ENCODE peak calls at places on chromosome 17, in ten cellular contexts. A is astrocyte of the spinal cord, H is adrenal gland, L is uterus, R is cardiac muscle cell, T is aorta, P is IMR-90, B is lung, E is breast epithelium, V is right cardiac atrium. G is an unnamed sample.

GRCh38 chr17:63402808-63403207 is 43.3 kb downstream of the CYB561 start:
- DNase-seq in R (peak), A (peak), T (no peak), H (no peak), E (no peak), B (no peak), P (peak), L (no peak), V (no peak), G (no peak)

GRCh38 chr17:66405836-66406679 is 103.6 kb downstream of the PRKCA start:
- DNase-seq in T (no peak), V (no peak), L (no peak), P (no peak), E (no peak), B (no peak), A (no peak), R (no peak), H (no peak), G (no peak)

GRCh38 chr17:48555616-48556533 is 11.0 kb upstream of the HOXB2 start:
- DNase-seq in P (peak), A (peak), B (no peak), E (no peak), V (no peak), T (no peak), H (peak), L (no peak), R (peak), G (no peak)

GRCh38 chr17:81558941-81559806 is 7.0 kb upstream of the FAAP100 start:
- DNase-seq in R (no peak), L (no peak), B (no peak), A (no peak), T (no peak), E (no peak), V (peak), P (no peak), H (no peak), G (no peak)

GRCh38 chr17:81403671-81404534 is 8.6 kb downstream of the BAHCC1 start:
- DNase-seq in B (no peak), V (peak), E (no peak), A (no peak), L (peak), P (no peak), H (no peak), R (no peak), T (peak), G (no peak)

GRCh38 chr17:32970281-32970680 is 21.4 kb upstream of the SPACA3 start:
- DNase-seq in E (no peak), A (no peak), B (no peak), P (no peak), V (no peak), T (no peak), L (peak), H (no peak), R (peak), G (no peak)

GRCh38 chr17:48429638-48430586 is at the start of gene SKAP1:
- DNase-seq in A (no peak), H (no peak), T (peak), P (no peak), E (no peak), B (no peak), R (no peak), V (peak), L (no peak), G (no peak)

GRCh38 chr17:15917439-15918027 is 27.4 kb upstream of the ADORA2B start:
- DNase-seq in H (no peak), T (no peak), V (no peak), R (peak), B (no peak), P (no peak), L (no peak), E (no peak), A (no peak), G (no peak)

GRCh38 chr17:42675348-42675983 is 1.3 kb downstream of the PLEKHH3 start:
- DNase-seq in T (no peak), L (no peak), R (no peak), P (no peak), A (no peak), V (peak), E (no peak), B (no peak), H (no peak), G (no peak)

GRCh38 chr17:67500261-67500660 is 123.2 kb downstream of the PITPNC1 start:
- DNase-seq in E (no peak), H (no peak), B (no peak), L (no peak), A (no peak), P (peak), R (no peak), V (no peak), T (no peak), G (no peak)

GRCh38 chr17:49148171-49148570 is 15.6 kb downstream of the B4GALNT2 start:
- DNase-seq in H (no peak), P (no peak), B (no peak), V (no peak), E (no peak), R (no peak), L (no peak), T (no peak), A (peak), G (no peak)

GRCh38 chr17:40727447-40728231 is 24.1 kb upstream of the KRT24 start:
- DNase-seq in A (peak), P (peak), T (no peak), B (no peak), R (peak), L (no peak), E (no peak), V (no peak), H (no peak), G (no peak)

GRCh38 chr17:38728290-38728831 is 1.8 kb upstream of the CISD3 start:
- DNase-seq in L (no peak), H (no peak), E (no peak), A (no peak), V (peak), B (no peak), R (no peak), T (no peak), P (no peak), G (no peak)

GRCh38 chr17:61376931-61377838 is 22.5 kb upstream of the TBX2 start:
- DNase-seq in V (peak), B (no peak), E (no peak), A (no peak), H (no peak), T (peak), L (no peak), R (no peak), P (no peak), G (peak)

GRCh38 chr17:48456584-48456983 is 26.6 kb upstream of the SKAP1 start:
- DNase-seq in A (no peak), H (no peak), B (no peak), V (no peak), R (no peak), P (no peak), T (no peak), E (no peak), L (no peak), G (no peak)

GRCh38 chr17:80997471-80998387 is 6.1 kb downstream of the CHMP6 start:
- DNase-seq in V (peak), E (no peak), H (no peak), R (no peak), B (no peak), P (no peak), T (no peak), L (no peak), A (peak), G (peak)

GRCh38 chr17:42266918-42267766 is 9.0 kb downstream of the STAT5B start:
- DNase-seq in P (peak), E (no peak), V (no peak), R (peak), T (no peak), A (peak), L (no peak), H (no peak), B (no peak), G (no peak)

GRCh38 chr17:11290814-11291213 is 49.8 kb downstream of the SHISA6 start:
- DNase-seq in V (no peak), R (no peak), P (no peak), E (no peak), T (no peak), L (no peak), H (no peak), B (no peak), A (no peak), G (no peak)

GRCh38 chr17:47363171-47363570 is 39.4 kb downstream of the EFCAB13 start:
- DNase-seq in R (no peak), V (no peak), P (no peak), T (no peak), B (no peak), L (no peak), H (no peak), E (no peak), A (no peak), G (no peak)

GRCh38 chr17:59349178-59349577 is 17.7 kb downstream of the YPEL2 start:
- DNase-seq in B (no peak), R (no peak), E (no peak), H (no peak), P (no peak), T (no peak), L (no peak), V (no peak), A (no peak), G (no peak)

GRCh38 chr17:44830359-44831269 is 527 bp upstream of the GJC1 start:
- DNase-seq in L (peak), B (no peak), P (no peak), H (no peak), A (peak), E (no peak), T (peak), R (peak), V (no peak), G (no peak)

GRCh38 chr17:71110326-71110725 is 941.0 kb downstream of the KCNJ2 start:
- DNase-seq in R (no peak), E (no peak), L (no peak), T (no peak), V (no peak), A (no peak), B (no peak), H (no peak), P (no peak), G (no peak)

GRCh38 chr17:41498276-41498675 is 7.1 kb downstream of the KRT13 start:
- DNase-seq in L (no peak), P (no peak), A (no peak), T (no peak), V (no peak), R (no peak), B (no peak), H (no peak), E (no peak), G (no peak)

GRCh38 chr17:74767111-74767516 is 9.0 kb downstream of the NAT9 start:
- DNase-seq in P (no peak), H (peak), T (no peak), E (no peak), L (no peak), A (no peak), B (no peak), R (no peak), V (peak), G (no peak)

GRCh38 chr17:60506312-60506711 is 19.7 kb downstream of the APPBP2 start:
- DNase-seq in L (no peak), E (no peak), H (no peak), T (no peak), R (peak), V (no peak), B (no peak), A (peak), P (peak), G (no peak)

GRCh38 chr17:45092932-45093430 is 31.9 kb downstream of the NMT1 start:
- DNase-seq in B (peak), A (peak), P (peak), T (peak), R (peak), E (peak), H (peak), V (peak), L (peak), G (peak)

GRCh38 chr17:237406-237955 is 56.0 kb upstream of the DOC2B start:
- DNase-seq in R (no peak), E (no peak), L (no peak), A (no peak), V (peak), B (no peak), P (no peak), T (peak), H (no peak), G (peak)

GRCh38 chr17:47914296-47914948 is 18.4 kb downstream of the SP2 start:
- DNase-seq in E (peak), H (no peak), V (no peak), R (no peak), P (no peak), L (no peak), A (no peak), T (no peak), B (no peak), G (no peak)

GRCh38 chr17:64707077-64707591 is 45.0 kb upstream of the SMURF2 start:
- DNase-seq in T (peak), P (peak), L (peak), E (peak), R (peak), B (peak), H (peak), V (peak), A (peak), G (peak)

GRCh38 chr17:34542700-34543336 is 36.6 kb upstream of the TMEM132E start:
- DNase-seq in E (no peak), B (no peak), R (peak), T (no peak), H (peak), P (no peak), L (peak), A (peak), V (no peak), G (no peak)

GRCh38 chr17:2903193-2903974 is 107.1 kb downstream of the RAP1GAP2 start:
- DNase-seq in R (no peak), P (no peak), A (no peak), H (no peak), V (no peak), L (no peak), T (no peak), E (no peak), B (no peak), G (no peak)

GRCh38 chr17:27756467-27757371 is 43.6 kb downstream of the NOS2 start:
- DNase-seq in V (peak), H (peak), E (no peak), L (no peak), R (peak), P (peak), B (peak), T (no peak), A (peak), G (peak)

GRCh38 chr17:40936437-40936971 is 942 bp downstream of the KRT23 start:
- DNase-seq in E (peak), R (no peak), A (no peak), T (no peak), V (no peak), P (no peak), L (no peak), B (no peak), H (no peak), G (no peak)

GRCh38 chr17:33137411-33137810 is 145.8 kb downstream of the SPACA3 start:
- DNase-seq in B (no peak), H (no peak), R (no peak), T (no peak), V (no peak), E (no peak), A (no peak), L (no peak), P (no peak), G (no peak)

GRCh38 chr17:77404812-77405581 is 264.2 kb downstream of the SEC14L1 start:
- DNase-seq in V (peak), R (peak), B (peak), A (peak), P (peak), T (peak), H (peak), L (peak), E (no peak), G (no peak)

GRCh38 chr17:1029912-1030656 is 33.2 kb downstream of the TIMM22 start:
- DNase-seq in P (no peak), E (no peak), V (no peak), A (no peak), L (no peak), R (no peak), B (no peak), T (no peak), H (no peak), G (no peak)

GRCh38 chr17:43431741-43432523 is 33.1 kb downstream of the ARL4D start:
- DNase-seq in B (no peak), R (peak), T (no peak), H (no peak), V (peak), A (no peak), P (peak), L (peak), E (no peak), G (no peak)

GRCh38 chr17:12927001-12927400 is 90.8 kb downstream of the ELAC2 start:
- DNase-seq in V (no peak), B (no peak), H (no peak), P (no peak), E (no peak), R (no peak), A (no peak), L (no peak), T (no peak), G (no peak)
- H3K4me3 ChIP-seq in V (no peak), B (no peak), H (no peak), P (no peak), E (no peak), R (no peak), A (no peak), L (no peak), T (no peak), G (no peak)

DNA sequence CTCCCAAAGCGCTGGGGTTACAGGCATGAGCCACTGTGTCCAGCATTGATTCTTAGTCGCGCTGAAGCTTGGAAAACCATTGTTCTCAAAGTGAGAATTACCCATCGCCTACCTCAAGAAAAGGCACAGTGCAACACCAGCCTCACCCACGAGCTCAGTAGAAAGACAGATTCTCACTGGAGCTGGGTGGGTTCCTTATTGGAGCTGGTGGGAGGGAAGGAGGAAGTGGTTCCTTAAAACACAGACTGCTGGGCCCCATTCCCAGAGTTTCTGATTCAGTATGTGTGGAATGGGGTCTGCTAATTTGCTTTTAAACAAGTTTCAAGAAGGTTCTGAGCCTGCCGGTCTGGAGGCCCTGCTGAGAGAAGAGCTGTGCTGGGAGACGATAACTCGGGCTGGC is 264.7 kb downstream of the ENGASE start:
- DNase-seq in H (no peak), R (no peak), T (no peak), B (no peak), P (no peak), L (no peak), A (no peak), V (no peak), E (no peak), G (no peak)
- H3K4me3 ChIP-seq in H (no peak), R (no peak), T (no peak), B (no peak), P (no peak), L (no peak), A (no peak), V (no peak), E (no peak), G (no peak)

GRCh38 chr17:58327363-58328194 is 1.0 kb downstream of the TSPOAP1 start:
- DNase-seq in H (no peak), L (no peak), E (no peak), B (no peak), V (no peak), P (no peak), A (no peak), R (peak), T (peak), G (no peak)

GRCh38 chr17:58329035-58329807 is 626 bp upstream of the TSPOAP1 start:
- DNase-seq in P (no peak), H (peak), A (no peak), V (peak), T (peak), E (no peak), L (no peak), B (peak), R (no peak), G (no peak)

GRCh38 chr17:58329808-58330543 is 1.4 kb upstream of the TSPOAP1 start:
- DNase-seq in R (no peak), P (no peak), H (no peak), L (no peak), T (no peak), V (no peak), A (no peak), B (no peak), E (no peak), G (no peak)

GRCh38 chr17:58326609-58327341 is 1.8 kb downstream of the TSPOAP1 start:
- DNase-seq in E (no peak), H (no peak), B (no peak), V (no peak), A (no peak), R (no peak), P (no peak), L (no peak), T (peak), G (no peak)

GRCh38 chr17:58328195-58329034 is at the start of gene TSPOAP1:
- DNase-seq in E (no peak), B (no peak), A (no peak), T (peak), R (no peak), L (no peak), P (no peak), V (peak), H (no peak), G (no peak)
- H3K4me3 ChIP-seq in E (peak), B (no peak), A (no peak), T (no peak), R (no peak), L (no peak), P (no peak), V (no peak), H (no peak), G (no peak)

GRCh38 chr17:50546701-50547034 is 306 bp upstream of the SPATA20 start:
- DNase-seq in V (no peak), L (no peak), T (no peak), H (no peak), B (no peak), A (no peak), E (no peak), P (no peak), R (no peak), G (no peak)
- H3K4me3 ChIP-seq in V (no peak), L (no peak), T (no peak), H (no peak), B (no peak), A (no peak), E (peak), P (no peak), R (no peak), G (no peak)

GRCh38 chr17:18246109-18246725 is 12.3 kb downstream of the FLII start:
- DNase-seq in H (no peak), L (no peak), A (no peak), E (no peak), T (no peak), V (no peak), R (no peak), P (no peak), B (no peak), G (no peak)

GRCh38 chr17:18248300-18248731 is 10.2 kb downstream of the FLII start:
- DNase-seq in B (peak), V (peak), L (peak), P (peak), A (peak), R (peak), E (peak), H (peak), T (no peak), G (no peak)

GRCh38 chr17:18248811-18249210 is 9.7 kb downstream of the FLII start:
- DNase-seq in A (no peak), R (no peak), B (no peak), E (no peak), T (no peak), L (no peak), H (no peak), P (no peak), V (no peak), G (no peak)

GRCh38 chr17:18247613-18248001 is 10.9 kb downstream of the FLII start:
- DNase-seq in H (peak), A (no peak), T (no peak), V (peak), R (no peak), B (no peak), L (peak), P (no peak), E (peak), G (no peak)

GRCh38 chr17:18246880-18247612 is 11.5 kb downstream of the FLII start:
- DNase-seq in P (peak), H (peak), T (no peak), R (peak), A (no peak), V (peak), B (peak), E (peak), L (peak), G (peak)
- H3K4me3 ChIP-seq in P (no peak), H (no peak), T (no peak), R (no peak), A (no peak), V (no peak), B (no peak), E (peak), L (no peak), G (no peak)

G was measured in lower leg skin.